ENCODE peak calls at places on chromosome 5, in eight cellular contexts. S, I, X, Y, B, E, T and V are unnamed samples.

GRCh38 chr5:14728109-14728938 is 63.8 kb downstream of the OTULIN start:
- DNase-seq in T (peak; percentile 94), X (no peak), E (peak; percentile 93), Y (no peak), I (peak; percentile 98), S (no peak), B (no peak), V (no peak)

GRCh38 chr5:34048143-34048542 is 5.1 kb upstream of the C1QTNF3 start:
- DNase-seq in Y (no peak), E (no peak), T (no peak), I (no peak), S (no peak), X (no peak), B (no peak), V (no peak)

GRCh38 chr5:144812770-144813169 is 642.1 kb downstream of the KCTD16 start:
- DNase-seq in X (peak; percentile 83), B (no peak), T (no peak), E (no peak), Y (peak; percentile 96), I (no peak), S (no peak), V (peak; percentile 1)

GRCh38 chr5:177022386-177023246 is at the start of gene ZNF346:
- DNase-seq in X (no peak), S (peak; percentile 93), B (peak; percentile 97), Y (peak; percentile 93), I (peak; percentile 90), E (peak; percentile 98), T (peak; percentile 97), V (peak; percentile 61)

GRCh38 chr5:111999286-111999685 is 242.3 kb upstream of the NREP start:
- DNase-seq in E (no peak), B (no peak), X (peak; percentile 52), T (no peak), I (no peak), Y (peak; percentile 78), S (no peak), V (no peak)

GRCh38 chr5:112186401-112186990 is 232.6 kb downstream of the EPB41L4A start:
- DNase-seq in I (peak; percentile 35), E (peak; percentile 70), Y (peak; percentile 56), X (no peak), T (no peak), S (no peak), B (no peak), V (no peak)

GRCh38 chr5:68449380-68449779 is 233.8 kb downstream of the PIK3R1 start:
- DNase-seq in S (peak; percentile 67), B (no peak), X (no peak), I (no peak), T (no peak), E (no peak), Y (no peak), V (no peak)

GRCh38 chr5:91206734-91207133 is 176.4 kb downstream of the ARRDC3 start:
- DNase-seq in X (no peak), T (no peak), B (no peak), E (no peak), I (no peak), Y (peak; percentile 75), S (no peak), V (no peak)

GRCh38 chr5:78589928-78590327 is 58.6 kb downstream of the LHFPL2 start:
- DNase-seq in S (no peak), I (no peak), Y (no peak), B (no peak), E (no peak), T (no peak), X (no peak), V (no peak)

GRCh38 chr5:72096602-72097205 is 10.6 kb upstream of the MAP1B start:
- DNase-seq in X (no peak), E (no peak), T (no peak), B (no peak), I (no peak), S (no peak), Y (no peak), V (no peak)
- H3K4me3 ChIP-seq in X (no peak overlapping the region), E (no peak overlapping the region), T (no peak overlapping the region), B (no peak overlapping the region), I (no peak overlapping the region), S (no peak overlapping the region), Y (no peak overlapping the region), V (no peak overlapping the region)

GRCh38 chr5:160802567-160802966 is 49.4 kb downstream of the ATP10B start:
- DNase-seq in I (no peak), X (no peak), S (no peak), T (no peak), B (no peak), E (no peak), Y (peak; percentile 1), V (no peak)
- TF ChIP-seq CTCF in I (peak; percentile 63), X (no peak), S (no peak), T (peak; percentile 60), B (no peak), E (peak; percentile 59), Y (peak; percentile 8), V (no peak)

GRCh38 chr5:159095882-159096554 is 3.7 kb downstream of the EBF1 start:
- DNase-seq in X (no peak), I (no peak), S (no peak), Y (no peak), B (no peak), E (peak; percentile 52), T (peak; percentile 77), V (no peak)
- H3K4me3 ChIP-seq in X (no peak overlapping the region), I (no peak overlapping the region), S (peak overlapping the region; percentile 49), Y (no peak overlapping the region), B (no peak overlapping the region), E (peak overlapping the region; percentile 47), T (no peak overlapping the region), V (no peak overlapping the region)

DNA sequence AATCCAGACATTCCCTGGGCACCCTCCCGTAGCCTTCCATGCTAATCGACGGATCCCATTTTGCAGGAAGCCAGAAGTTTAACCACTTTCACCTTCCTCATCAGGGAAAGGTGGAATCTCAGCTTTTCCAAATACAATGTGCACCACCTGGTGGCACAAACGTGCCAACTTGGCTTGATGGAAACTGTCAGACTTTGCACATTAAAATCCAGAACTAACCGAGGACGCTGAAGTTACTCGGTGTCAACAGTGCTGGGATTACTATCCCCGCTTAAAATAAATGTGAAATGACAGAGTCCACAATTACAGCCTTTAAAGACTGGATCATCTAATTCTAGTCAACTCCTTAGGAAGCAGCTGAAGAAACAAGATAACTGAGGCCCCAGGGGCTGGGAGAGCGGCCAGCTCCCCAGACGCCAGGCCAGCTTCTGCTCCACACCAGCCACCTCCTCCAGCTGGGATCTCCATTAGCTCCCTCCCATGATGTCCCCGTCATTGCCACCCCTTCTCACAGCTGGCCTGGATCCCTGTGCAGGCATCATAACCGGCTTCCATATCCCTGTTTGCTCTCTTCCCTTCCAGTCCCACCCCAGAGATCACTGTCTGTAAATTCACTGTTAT is 50.2 kb upstream of the RETREG1 start:
- DNase-seq in S (peak; percentile 18), Y (peak; percentile 48), X (no peak), E (peak; percentile 17), I (peak; percentile 7), B (no peak), T (peak; percentile 61), V (no peak)
- TF ChIP-seq CTCF in S (no peak), Y (peak; percentile 10), X (peak; percentile 16), E (peak; percentile 52), I (peak; percentile 45), B (peak; percentile 30), T (peak; percentile 75), V (peak; percentile 21)

GRCh38 chr5:180799902-180800801 is 2.5 kb downstream of the MGAT1 start:
- DNase-seq in B (no peak), T (no peak), E (no peak), X (peak; percentile 55), S (no peak), Y (peak; percentile 58), I (no peak), V (no peak)
- H3K4me3 ChIP-seq in B (no peak overlapping the region), T (no peak overlapping the region), E (no peak overlapping the region), X (no peak overlapping the region), S (peak overlapping the region; percentile 79), Y (peak overlapping the region; percentile 13), I (no peak overlapping the region), V (no peak overlapping the region)

DNA sequence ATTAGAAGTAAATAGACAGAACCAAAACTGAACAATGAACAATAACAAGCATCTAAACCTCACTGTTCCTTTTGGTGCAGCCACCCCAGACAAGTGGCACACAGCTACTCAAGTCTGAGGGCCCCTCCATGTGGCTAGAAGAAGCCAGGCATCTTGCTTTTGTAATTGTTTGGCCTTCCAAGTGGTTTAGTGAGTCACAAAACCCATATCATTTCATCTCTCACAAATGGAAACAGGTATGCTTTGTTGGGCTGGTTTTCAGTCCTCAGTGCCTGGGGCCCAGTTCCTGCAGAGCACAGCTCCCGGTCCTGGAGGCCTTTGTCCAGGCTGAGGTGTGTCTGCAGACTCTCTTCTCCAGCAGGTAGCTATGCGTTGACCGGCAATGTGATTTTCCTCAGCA is 16.7 kb downstream of the PRLR start:
- DNase-seq in E (no peak), B (no peak), X (no peak), T (no peak), I (no peak), S (peak; percentile 38), Y (no peak), V (no peak)
- TF ChIP-seq CTCF in E (peak; percentile 24), B (no peak), X (no peak), T (peak; percentile 47), I (no peak), S (no peak), Y (no peak), V (no peak)